ENCODE peak calls at places on chromosomes 5 and 9, in nine cellular contexts. Z is GM12865, C is NB4, A is AG09319, F is RWPE1, J is kidney, P is omental fat pad, L is BJ, O is PC-3. X is an unnamed sample.

GRCh38 chr5:172412724-172413260 is 41.5 kb downstream of the SH3PXD2B start:
- DNase-seq in F (peak), J (peak), O (peak), C (peak), P (peak), A (peak), Z (no peak), L (peak), X (peak)

GRCh38 chr5:131794596-131794995 is 2.2 kb downstream of the FNIP1 start:
- DNase-seq in L (no peak), P (no peak), J (no peak), C (peak), F (no peak), Z (peak), O (no peak), A (no peak), X (no peak)

GRCh38 chr9:110891760-110892159 is 146.5 kb downstream of the LPAR1 start:
- DNase-seq in A (no peak), P (no peak), C (no peak), F (no peak), L (no peak), O (peak), Z (no peak), J (no peak), X (no peak)

GRCh38 chr5:93990504-93991085 is 249.2 kb upstream of the POU5F2 start:
- DNase-seq in C (peak), A (no peak), L (no peak), Z (no peak), F (no peak), O (no peak), J (no peak), P (no peak), X (no peak)

GRCh38 chr9:113621309-113621791 is 157.8 kb downstream of the RGS3 start:
- DNase-seq in C (no peak), P (peak), L (peak), F (no peak), O (no peak), A (peak), Z (no peak), J (peak), X (no peak)

GRCh38 chr9:100379862-100380261 is 27.1 kb upstream of the TEX10 start:
- DNase-seq in A (peak), O (peak), Z (no peak), L (peak), P (no peak), F (peak), C (no peak), J (no peak), X (no peak)

GRCh38 chr9:129262261-129262660 is 84.2 kb upstream of the IER5L start:
- DNase-seq in O (no peak), A (no peak), J (peak), Z (no peak), L (no peak), P (no peak), C (no peak), F (peak), X (peak)

GRCh38 chr9:15430920-15431844 is 8.5 kb downstream of the SNAPC3 start:
- DNase-seq in O (no peak), F (no peak), L (no peak), J (no peak), P (no peak), Z (no peak), C (peak), A (no peak), X (no peak)

GRCh38 chr5:5422819-5423515 is 490 bp downstream of the ICE1 start:
- DNase-seq in F (peak), P (no peak), A (no peak), O (no peak), J (no peak), C (peak), Z (peak), L (no peak), X (no peak)

GRCh38 chr5:178859625-178860521 is at the start of gene ZNF354B:
- DNase-seq in J (peak), P (peak), C (peak), L (peak), F (peak), Z (peak), O (peak), A (peak), X (peak)
- TF ChIP-seq CTCF in J (peak), P (no peak), C (no peak), L (peak), F (no peak), Z (no peak), O (no peak), A (no peak), X (peak)

GRCh38 chr5:177546262-177546741 is 8.1 kb downstream of the FAM193B start:
- DNase-seq in F (peak), C (peak), L (peak), A (peak), Z (no peak), O (peak), J (no peak), P (no peak), X (no peak)
- TF ChIP-seq CTCF in F (no peak), C (no peak), L (peak), A (no peak), Z (no peak), O (peak), J (no peak), P (no peak), X (no peak)

DNA sequence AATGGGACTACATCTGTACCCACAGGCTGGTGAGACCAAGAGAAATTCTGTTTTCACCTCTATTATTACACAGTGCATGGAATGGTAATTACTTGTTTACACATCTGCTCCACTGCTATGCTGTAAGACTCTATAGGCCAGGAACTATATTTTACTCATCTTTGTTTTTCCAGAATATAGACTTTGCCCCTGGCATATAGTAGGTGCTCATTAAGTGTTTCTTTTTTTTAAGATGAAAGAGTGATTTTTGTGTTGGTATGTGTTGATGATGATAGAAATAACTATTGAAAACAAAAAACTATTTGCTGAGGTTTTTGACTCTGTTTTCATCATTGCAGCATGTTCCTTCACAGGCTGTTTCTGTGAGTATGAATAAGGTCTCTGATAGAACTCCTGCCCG is 294.7 kb downstream of the CSNK1G3 start:
- DNase-seq in C (no peak), A (no peak), L (no peak), O (no peak), F (no peak), P (no peak), Z (no peak), J (no peak), X (no peak)
- TF ChIP-seq CTCF in C (no peak), A (no peak), L (no peak), O (no peak), F (no peak), P (no peak), Z (no peak), J (no peak), X (no peak)

DNA sequence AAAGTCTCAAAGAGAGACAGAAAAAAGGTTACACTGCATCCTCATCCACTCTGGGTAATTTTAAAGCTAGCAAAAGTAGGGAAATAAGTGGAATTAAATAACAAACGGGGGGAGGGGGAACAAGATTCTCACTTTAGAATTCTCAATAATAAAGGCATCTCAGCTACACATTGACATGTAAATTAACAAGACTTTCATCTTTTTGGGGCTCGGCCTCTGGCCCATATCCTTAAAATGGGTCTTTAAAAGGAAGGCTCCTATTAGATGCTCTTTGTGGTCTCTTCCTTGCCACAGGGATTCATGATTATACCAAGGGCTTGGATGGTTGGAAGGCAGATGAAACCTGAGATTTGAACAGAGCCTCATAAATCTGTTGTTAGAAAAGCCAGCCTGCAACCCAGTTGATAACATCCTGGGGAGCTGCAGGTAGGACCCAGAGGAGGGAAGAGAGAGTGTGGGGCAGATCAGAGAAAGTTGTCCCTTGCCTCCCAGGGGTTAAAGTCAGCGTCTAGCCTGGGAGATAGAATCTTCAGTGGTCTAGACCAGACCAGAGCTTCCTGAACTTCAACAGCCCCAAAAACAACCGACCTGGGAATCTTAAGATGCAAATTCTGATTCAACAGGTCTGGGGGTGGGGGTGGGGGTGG is 135.9 kb downstream of the GCNT1 start:
- DNase-seq in Z (no peak), J (no peak), F (no peak), L (no peak), P (no peak), O (no peak), A (no peak), C (peak), X (no peak)
- TF ChIP-seq CTCF in Z (no peak), J (no peak), F (no peak), L (no peak), P (no peak), O (no peak), A (no peak), C (no peak), X (no peak)

GRCh38 chr9:70463877-70464276 is 49.4 kb upstream of the KLF9 start:
- DNase-seq in P (no peak), L (no peak), O (no peak), Z (no peak), A (no peak), F (no peak), J (no peak), C (no peak), X (no peak)

GRCh38 chr9:70462300-70462699 is 47.8 kb upstream of the KLF9 start:
- DNase-seq in J (no peak), A (no peak), Z (no peak), O (no peak), P (no peak), C (no peak), L (no peak), F (no peak), X (no peak)

GRCh38 chr9:70466976-70467551 is 52.6 kb upstream of the KLF9 start:
- DNase-seq in L (no peak), J (no peak), A (no peak), F (peak), O (peak), P (no peak), Z (no peak), C (no peak), X (no peak)

GRCh38 chr9:70465904-70466303 is 51.4 kb upstream of the KLF9 start:
- DNase-seq in L (no peak), C (no peak), A (no peak), O (no peak), Z (no peak), J (no peak), P (no peak), F (no peak), X (no peak)

GRCh38 chr9:70465398-70465797 is 50.9 kb upstream of the KLF9 start:
- DNase-seq in J (no peak), P (no peak), Z (no peak), C (no peak), L (no peak), F (no peak), O (no peak), A (no peak), X (no peak)
- TF ChIP-seq CTCF in J (no peak), P (no peak), Z (no peak), C (no peak), L (no peak), F (no peak), O (no peak), A (no peak), X (no peak)